ENCODE peak calls at places on chromosomes 16 and 17, in four cellular contexts. C, E, Q and O are unnamed samples.

GRCh38 chr16:1494711-1495110 is 1.6 kb downstream of the TELO2 start:
- DNase-seq in C (no peak), Q (peak; percentile 14), E (no peak), O (no peak)

GRCh38 chr16:79307214-79307613 is 293.3 kb downstream of the MAF start:
- DNase-seq in Q (no peak), E (no peak), C (no peak), O (no peak)

GRCh38 chr17:79981661-79982101 is 54.0 kb downstream of the TBC1D16 start:
- DNase-seq in Q (no peak), E (no peak), C (no peak), O (no peak)

GRCh38 chr16:55955845-55956244 is 80.7 kb upstream of the CES5A start:
- DNase-seq in Q (peak; percentile 1), E (no peak), C (no peak), O (no peak)

GRCh38 chr17:39400547-39401411 is 647 bp downstream of the FBXL20 start:
- DNase-seq in E (no peak), Q (peak; percentile 11), C (no peak), O (peak; percentile 16)

GRCh38 chr16:49674255-49674980 is 181.5 kb downstream of the ZNF423 start:
- DNase-seq in C (no peak), E (no peak), Q (no peak), O (no peak)

GRCh38 chr17:77449908-77450741 is 309.4 kb downstream of the SEC14L1 start:
- DNase-seq in E (no peak), C (no peak), Q (peak; percentile 86), O (peak; percentile 52)

GRCh38 chr17:28723159-28723835 is 2.7 kb downstream of the TLCD1 start:
- DNase-seq in E (no peak), C (no peak), Q (no peak), O (no peak)

GRCh38 chr16:65521685-65522338 is 399.9 kb upstream of the CDH11 start:
- DNase-seq in Q (peak; percentile 51), C (no peak), E (no peak), O (no peak)

GRCh38 chr16:52450241-52450640 is 96.7 kb downstream of the TOX3 start:
- DNase-seq in C (no peak), Q (no peak), E (no peak), O (no peak)

GRCh38 chr17:35170968-35171771 is 23.0 kb downstream of the SLC35G3 start:
- DNase-seq in C (no peak), E (no peak), Q (peak; percentile 29), O (peak; percentile 30)

GRCh38 chr16:80599466-80599865 is 58.7 kb downstream of the DYNLRB2 start:
- DNase-seq in Q (no peak), C (no peak), E (no peak), O (no peak)

GRCh38 chr17:79655672-79656290 is 44.9 kb upstream of the RBFOX3 start:
- DNase-seq in C (no peak), Q (no peak), E (no peak), O (no peak)

GRCh38 chr16:870856-871561 is 70.5 kb upstream of the GNG13 start:
- DNase-seq in Q (no peak), E (no peak), C (no peak), O (no peak)

GRCh38 chr16:66845080-66845410 is 831 bp downstream of the CA7 start:
- DNase-seq in E (no peak), C (no peak), Q (no peak), O (no peak)

GRCh38 chr17:2595200-2595599 is 1.7 kb downstream of the PAFAH1B1 start:
- DNase-seq in C (no peak), Q (no peak), E (no peak), O (no peak)

GRCh38 chr17:50063516-50064252 is 7.8 kb downstream of the ITGA3 start:
- DNase-seq in C (no peak), Q (no peak), E (no peak), O (peak; percentile 73)

GRCh38 chr17:72970794-72971512 is 121.5 kb downstream of the SLC39A11 start:
- DNase-seq in E (no peak), C (no peak), Q (no peak), O (no peak)

GRCh38 chr16:31874354-31875111 is 926 bp downstream of the ZNF267 start:
- DNase-seq in E (no peak), Q (peak; percentile 51), C (no peak), O (peak; percentile 61)

GRCh38 chr16:85419503-85420408 is 193.4 kb upstream of the GSE1 start:
- DNase-seq in Q (no peak), E (peak; percentile 1), C (no peak), O (no peak)

GRCh38 chr17:6753565-6753964 is 2.3 kb upstream of the XAF1 start:
- DNase-seq in E (no peak), Q (peak; percentile 14), C (no peak), O (no peak)

GRCh38 chr17:4786111-4786491 is at the start of gene VMO1:
- DNase-seq in C (no peak), E (no peak), Q (peak; percentile 44), O (no peak)

GRCh38 chr16:51638338-51639135 is 487.5 kb upstream of the SALL1 start:
- DNase-seq in E (no peak), Q (no peak), C (no peak), O (peak; percentile 46)

GRCh38 chr17:5615476-5615875 is 31.2 kb upstream of the NLRP1 start:
- DNase-seq in C (no peak), E (no peak), Q (no peak), O (no peak)

GRCh38 chr16:81514041-81514559 is 69.5 kb downstream of the CMIP start:
- DNase-seq in C (no peak), Q (no peak), E (no peak), O (no peak)

GRCh38 chr16:87608400-87608985 is 6.2 kb downstream of the JPH3 start:
- DNase-seq in Q (peak; percentile 74), E (peak; percentile 86), C (no peak), O (peak; percentile 72)

GRCh38 chr16:10827691-10828341 is 9.2 kb upstream of the TVP23A start:
- DNase-seq in C (peak; percentile 71), E (no peak), Q (peak; percentile 95), O (peak; percentile 93)

GRCh38 chr16:27402964-27403600 is 1.1 kb downstream of the IL21R start:
- DNase-seq in Q (no peak), E (no peak), C (no peak), O (no peak)

GRCh38 chr17:30290696-30291570 is 811 bp downstream of the BLMH start:
- DNase-seq in E (peak; percentile 49), C (no peak), Q (peak; percentile 45), O (peak; percentile 64)

GRCh38 chr16:85205747-85206471 is 93.6 kb upstream of the CIBAR2 start:
- DNase-seq in C (no peak), E (no peak), Q (peak; percentile 65), O (no peak)

GRCh38 chr17:63675607-63676539 is 24.1 kb downstream of the LIMD2 start:
- DNase-seq in C (peak; percentile 66), E (peak; percentile 84), Q (peak; percentile 95), O (peak; percentile 89)

GRCh38 chr17:36833279-36833678 is 104.0 kb upstream of the LHX1 start:
- DNase-seq in Q (no peak), C (no peak), E (no peak), O (no peak)

DNA sequence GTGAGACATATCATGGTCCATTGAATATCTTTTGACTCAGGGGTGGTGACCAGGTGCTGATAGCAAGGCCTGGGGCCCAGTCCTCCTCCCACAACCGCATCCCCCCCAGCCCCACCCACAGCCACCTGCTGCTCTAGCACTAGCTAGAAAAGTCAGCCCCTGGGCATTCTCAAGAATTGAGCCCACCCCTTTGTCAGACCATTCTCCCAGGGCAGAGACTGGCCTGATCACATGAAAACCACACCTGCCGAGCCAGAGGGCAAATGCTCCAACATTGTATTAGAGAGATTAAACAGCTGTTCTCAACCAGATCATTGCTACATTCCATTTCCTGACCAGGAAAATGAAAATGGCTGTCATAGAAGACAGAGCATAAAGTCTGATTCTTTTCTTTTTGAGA is 62.4 kb downstream of the RAB11FIP4 start:
- DNase-seq in E (no peak), Q (no peak), C (no peak), O (no peak)
- TF ChIP-seq CTCF in E (no peak), Q (no peak), C (no peak), O (no peak)

GRCh38 chr17:81523139-81524062 is 4.8 kb upstream of the FSCN2 start:
- DNase-seq in Q (peak; percentile 54), E (peak; percentile 66), C (peak; percentile 45), O (peak; percentile 51)
- TF ChIP-seq CTCF in Q (peak; percentile 50), E (peak; percentile 30), C (no peak), O (no peak)

DNA sequence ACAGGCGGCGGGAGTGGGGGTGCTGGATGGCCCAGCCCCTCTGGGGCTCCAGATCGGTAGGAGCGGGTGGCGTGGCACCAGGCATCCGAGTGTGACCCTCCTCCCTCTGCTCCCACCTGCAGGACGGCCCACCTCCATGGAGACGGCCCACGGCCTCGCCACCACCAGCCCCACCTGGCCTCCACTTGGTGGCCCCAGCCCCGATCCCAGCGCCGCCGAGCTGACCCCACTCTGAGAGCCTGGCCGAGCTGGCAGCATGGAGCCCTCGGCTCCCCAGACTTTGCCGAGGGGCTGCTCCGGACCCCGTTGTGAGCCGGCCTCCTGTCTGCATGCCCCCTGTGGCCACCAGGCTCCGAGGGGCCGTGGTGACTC is 4.7 kb upstream of the NUDT16L1 start:
- DNase-seq in Q (no peak), E (no peak), C (no peak), O (no peak)
- TF ChIP-seq CTCF in Q (no peak), E (no peak), C (no peak), O (no peak)

DNA sequence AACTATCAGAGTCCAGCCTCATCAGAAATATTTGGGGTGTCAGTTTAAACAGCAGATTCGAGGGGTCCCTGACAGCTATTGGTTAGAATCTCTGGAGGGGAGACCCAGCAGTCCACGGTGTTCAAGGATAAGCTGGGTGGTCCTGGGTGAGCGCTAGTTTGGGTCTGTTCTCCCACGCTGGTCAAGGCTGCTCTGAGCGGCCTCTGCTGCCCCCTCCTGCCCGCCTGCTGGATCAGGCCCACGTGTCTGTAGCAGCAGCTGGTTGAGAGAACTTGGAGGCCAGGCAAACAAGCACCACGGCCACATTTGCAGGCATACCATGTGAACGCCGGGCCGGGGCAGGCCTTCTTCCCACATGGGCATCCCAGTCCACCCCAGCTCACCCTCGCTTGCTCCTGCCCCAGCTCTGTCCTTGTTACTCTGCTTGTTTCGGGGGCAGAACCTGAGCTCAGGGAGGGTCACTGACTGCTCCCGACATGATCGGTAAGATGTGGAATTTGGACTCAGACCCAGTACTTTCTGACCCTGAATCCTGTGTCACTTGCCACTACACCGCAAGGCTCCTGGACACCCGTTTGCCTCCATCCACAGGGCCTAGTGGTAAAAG is 7.4 kb downstream of the FOXF1 start:
- DNase-seq in E (peak; percentile 80), Q (peak; percentile 78), C (no peak), O (peak; percentile 53)
- TF ChIP-seq CTCF in E (peak; percentile 54), Q (peak; percentile 90), C (peak; percentile 95), O (peak; percentile 91)

DNA sequence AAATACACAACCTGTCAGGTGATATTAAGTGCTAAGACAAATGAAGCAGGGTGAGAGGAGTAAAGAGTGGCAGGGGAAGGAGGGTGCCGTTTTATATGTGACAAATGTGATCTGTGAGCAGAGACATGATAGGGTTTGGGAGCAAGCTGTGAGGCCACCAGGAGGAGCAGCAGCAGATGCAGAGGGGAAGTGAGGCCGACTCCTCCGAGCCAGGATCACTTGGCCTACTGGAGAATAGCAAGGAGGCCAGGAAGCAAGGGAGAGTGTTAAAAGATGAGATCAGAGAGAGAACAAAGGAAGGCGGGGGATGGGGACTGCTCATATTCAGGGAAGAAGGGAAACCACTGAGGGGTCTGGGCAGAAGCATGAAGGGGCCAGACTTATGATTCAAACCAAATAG is 129.4 kb downstream of the TANGO6 start:
- DNase-seq in C (no peak), E (peak; percentile 48), Q (peak; percentile 79), O (no peak)
- TF ChIP-seq CTCF in C (peak; percentile 53), E (no peak), Q (peak; percentile 66), O (no peak)

GRCh38 chr17:44363613-44364159 is at the start of gene FAM171A2:
- DNase-seq in E (peak; percentile 83), C (no peak), Q (peak; percentile 67), O (peak; percentile 39)
- TF ChIP-seq CTCF in E (peak; percentile 90), C (peak; percentile 45), Q (peak; percentile 24), O (peak; percentile 83)

GRCh38 chr17:31446195-31446967 is 54.9 kb downstream of the RAB11FIP4 start:
- DNase-seq in C (no peak), E (no peak), Q (no peak), O (no peak)
- TF ChIP-seq CTCF in C (peak; percentile 33), E (no peak), Q (no peak), O (peak; percentile 7)